ENCODE peak calls at places on chromosomes 6 and 20, in eight cellular contexts. M is GM10248, N is type B pancreatic cell, R is MM.1S, Q is glutamatergic neuron, C is stomach, X is adrenal gland, U is choroid plexus epithelial cell. J is an unnamed sample.

GRCh38 chr20:52913650-52914387 is 58.3 kb upstream of the TSHZ2 start:
- DNase-seq in M (no peak), N (no peak), R (no peak), Q (no peak), C (no peak), X (no peak), U (no peak), J (no peak)

GRCh38 chr6:3885262-3886036 is 36.3 kb downstream of the FAM50B start:
- DNase-seq in M (no peak), N (no peak), R (no peak), Q (no peak), C (no peak), X (no peak), U (no peak), J (no peak)

GRCh38 chr6:32982084-32982701 is 13.8 kb downstream of the BRD2 start:
- DNase-seq in M (no peak), N (no peak), R (no peak), Q (no peak), C (no peak), X (no peak), U (no peak), J (no peak)

GRCh38 chr6:22149081-22149480 is 147.8 kb downstream of the PRL start:
- DNase-seq in M (no peak), N (no peak), R (no peak), Q (no peak), C (no peak), X (no peak), U (no peak), J (no peak)

GRCh38 chr6:156102129-156102528 is 646.5 kb upstream of the NOX3 start:
- DNase-seq in M (no peak), N (no peak), R (no peak), Q (no peak), C (no peak), X (no peak), U (no peak), J (no peak)

GRCh38 chr6:104575536-104575935 is 284.2 kb downstream of the HACE1 start:
- DNase-seq in M (no peak), N (no peak), R (no peak), Q (no peak), C (no peak), X (no peak), U (no peak), J (no peak)

GRCh38 chr20:60078351-60079250 is 120.4 kb downstream of the CDH26 start:
- DNase-seq in M (no peak), N (no peak), R (no peak), Q (no peak), C (no peak), X (no peak), U (no peak), J (no peak)

GRCh38 chr6:163579880-163580295 is 165.4 kb downstream of the QKI start:
- DNase-seq in M (no peak), N (no peak), R (no peak), Q (no peak), C (no peak), X (no peak), U (peak), J (no peak)

GRCh38 chr6:82484737-82485650 is 121.4 kb downstream of the TPBG start:
- DNase-seq in M (no peak), N (no peak), R (no peak), Q (no peak), C (no peak), X (no peak), U (no peak), J (no peak)

GRCh38 chr6:156658186-156658585 is 119.0 kb upstream of the ARID1B start:
- DNase-seq in M (no peak), N (no peak), R (no peak), Q (no peak), C (no peak), X (peak), U (peak), J (no peak)

GRCh38 chr6:21045135-21045616 is 510.9 kb downstream of the CDKAL1 start:
- DNase-seq in M (no peak), N (no peak), R (no peak), Q (no peak), C (no peak), X (no peak), U (peak), J (no peak)

GRCh38 chr6:132765560-132765959 is 7.9 kb upstream of the VNN2 start:
- DNase-seq in M (no peak), N (no peak), R (no peak), Q (no peak), C (no peak), X (no peak), U (no peak), J (no peak)

GRCh38 chr6:679282-679681 is 13.7 kb downstream of the EXOC2 start:
- DNase-seq in M (no peak), N (no peak), R (no peak), Q (no peak), C (no peak), X (no peak), U (peak), J (no peak)

GRCh38 chr6:113178349-113178748 is 678.8 kb upstream of the MARCKS start:
- DNase-seq in M (no peak), N (no peak), R (no peak), Q (no peak), C (no peak), X (no peak), U (no peak), J (no peak)

GRCh38 chr20:48186915-48187314 is 401.6 kb upstream of the SULF2 start:
- DNase-seq in M (no peak), N (no peak), R (no peak), Q (no peak), C (no peak), X (no peak), U (no peak), J (no peak)

GRCh38 chr20:64069614-64070243 is 6.7 kb downstream of the TCEA2 start:
- DNase-seq in M (peak), N (no peak), R (peak), Q (peak), C (peak), X (no peak), U (peak), J (peak)

GRCh38 chr6:145214570-145214969 is 520.8 kb downstream of the EPM2A start:
- DNase-seq in M (no peak), N (no peak), R (peak), Q (no peak), C (no peak), X (peak), U (peak), J (peak)
- TF ChIP-seq CTCF in M (peak), N (peak), R (peak), Q (peak), C (no peak), X (peak), U (peak), J (peak)

GRCh38 chr6:161660666-161661571 is 387.1 kb upstream of the AGPAT4 start:
- DNase-seq in M (no peak), N (peak), R (no peak), Q (no peak), C (no peak), X (no peak), U (no peak), J (no peak)
- TF ChIP-seq CTCF in M (no peak), N (no peak), R (no peak), Q (no peak), C (no peak), X (no peak), U (no peak), J (no peak)

GRCh38 chr6:52820198-52820597 is 16.6 kb upstream of the GSTA1 start:
- DNase-seq in M (no peak), N (no peak), R (no peak), Q (no peak), C (no peak), X (no peak), U (peak), J (no peak)

DNA sequence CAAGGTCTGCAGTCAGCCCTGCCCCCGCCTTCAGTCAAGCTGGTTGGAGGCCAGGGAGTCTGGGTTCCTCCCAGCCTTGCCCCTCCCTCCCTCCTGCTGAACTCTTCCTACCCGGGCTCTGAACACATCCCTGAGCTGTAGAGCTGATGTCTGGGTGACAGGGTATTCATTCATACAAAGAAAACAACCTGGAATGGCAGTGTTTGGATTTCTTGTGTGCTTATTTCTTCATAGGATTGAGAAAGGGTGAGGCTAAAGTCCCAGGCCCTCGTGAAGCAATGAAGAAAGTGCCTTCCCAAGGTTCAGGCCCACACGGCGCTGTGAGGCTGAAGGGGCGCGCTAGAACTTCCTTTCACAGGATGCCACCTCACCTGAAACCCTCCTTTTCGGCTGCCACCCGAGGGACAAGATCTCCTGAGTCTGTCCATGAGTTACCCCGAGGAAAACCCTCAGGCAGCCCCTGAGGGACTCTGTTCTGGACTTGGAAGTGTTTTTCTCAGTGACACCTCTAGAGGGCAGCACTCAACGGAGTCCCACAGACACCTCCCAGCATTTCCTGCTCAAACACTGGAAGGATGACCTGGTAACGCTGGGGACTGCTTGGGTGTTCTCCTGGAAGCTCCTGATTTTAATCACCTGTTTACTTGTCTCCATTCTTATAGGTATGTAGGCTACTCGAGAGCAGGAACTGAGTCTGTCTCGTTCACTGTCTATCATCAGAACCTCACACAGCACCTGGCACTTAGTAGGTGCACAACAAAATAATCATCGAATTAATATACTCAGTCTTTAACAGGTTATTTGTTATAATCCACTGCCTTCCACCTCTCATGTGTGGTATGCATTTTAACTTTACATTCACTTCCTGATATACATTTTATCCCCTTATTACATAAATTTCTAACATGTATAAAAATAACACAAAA is 11.8 kb upstream of the GSTA1 start:
- DNase-seq in M (peak), N (no peak), R (peak), Q (peak), C (peak), X (peak), U (peak), J (peak)
- TF ChIP-seq CTCF in M (peak), N (peak), R (peak), Q (peak), C (no peak), X (peak), U (peak), J (peak)

DNA sequence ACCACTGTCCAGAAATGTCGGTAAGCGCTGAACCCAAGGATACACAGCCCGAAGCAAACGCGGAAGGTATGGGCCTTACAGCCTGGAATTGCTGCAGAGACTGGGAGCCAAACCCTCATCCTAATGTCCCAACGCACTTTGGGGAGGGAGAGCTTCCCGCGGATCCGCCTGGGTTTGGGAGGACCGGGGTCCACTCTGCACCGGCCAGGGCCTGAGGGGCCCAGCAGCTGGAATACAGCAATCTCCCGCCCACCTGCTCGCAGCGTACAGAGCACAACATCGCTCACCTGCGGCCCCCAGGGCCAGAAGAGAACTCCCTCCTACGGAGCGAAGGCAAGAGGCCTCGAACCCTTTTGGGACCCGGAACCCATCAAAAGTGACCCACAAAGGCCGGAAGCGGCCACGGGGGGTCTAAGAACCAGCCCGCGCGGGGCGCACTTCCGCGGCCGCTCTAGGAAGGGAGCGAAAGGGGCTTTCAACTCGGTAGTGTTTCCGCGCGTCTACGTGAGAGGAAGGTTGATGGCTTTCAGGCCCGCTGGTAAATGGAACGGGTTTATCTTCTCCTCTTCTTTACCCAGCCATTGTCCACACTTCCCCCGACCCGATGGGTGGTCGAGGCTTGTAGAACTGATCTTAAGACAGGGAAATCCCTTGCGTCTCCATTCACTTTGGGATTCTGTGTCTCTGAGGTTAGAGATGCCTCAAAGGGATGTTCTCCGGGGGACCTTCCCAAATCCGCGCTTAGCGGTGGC is at the start of gene ZSCAN12:
- DNase-seq in M (peak), N (peak), R (peak), Q (peak), C (peak), X (peak), U (peak), J (peak)
- TF ChIP-seq CTCF in M (peak), N (peak), R (peak), Q (peak), C (no peak), X (peak), U (peak), J (peak)

DNA sequence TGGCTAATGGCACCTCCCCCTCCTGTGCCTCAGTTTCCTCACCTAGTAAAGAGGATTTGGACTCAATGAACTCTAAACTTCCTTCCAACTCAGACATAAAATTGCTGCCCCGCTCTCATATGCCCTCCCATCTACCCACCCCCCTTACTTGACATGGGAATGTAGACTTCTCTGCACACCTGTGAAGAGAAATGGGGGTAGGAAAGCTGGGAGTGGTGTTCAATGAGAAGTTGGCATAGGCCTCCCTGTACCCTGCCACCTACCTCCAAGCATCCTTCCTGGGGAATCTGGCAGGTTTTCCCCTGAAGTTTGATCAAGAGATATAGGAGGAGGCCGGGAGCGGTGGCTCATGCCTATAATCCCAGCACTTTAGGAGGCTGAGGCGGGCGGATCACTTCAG is 3.9 kb upstream of the POU5F1 start:
- DNase-seq in M (no peak), N (no peak), R (no peak), Q (no peak), C (no peak), X (no peak), U (no peak), J (no peak)
- TF ChIP-seq CTCF in M (no peak), N (no peak), R (no peak), Q (no peak), C (no peak), X (no peak), U (no peak), J (no peak)

GRCh38 chr6:8628063-8628462 is 192.7 kb upstream of the SLC35B3 start:
- DNase-seq in M (no peak), N (no peak), R (no peak), Q (no peak), C (no peak), X (no peak), U (peak), J (no peak)

GRCh38 chr6:8623441-8623840 is 188.1 kb upstream of the SLC35B3 start:
- DNase-seq in M (no peak), N (no peak), R (no peak), Q (no peak), C (no peak), X (no peak), U (no peak), J (no peak)

GRCh38 chr6:8627085-8627861 is 191.9 kb upstream of the SLC35B3 start:
- DNase-seq in M (peak), N (no peak), R (no peak), Q (no peak), C (no peak), X (no peak), U (peak), J (no peak)
- TF ChIP-seq CTCF in M (no peak), N (no peak), R (no peak), Q (no peak), C (no peak), X (no peak), U (no peak), J (no peak)

GRCh38 chr6:90222724-90223198 is 73.9 kb downstream of the BACH2 start:
- DNase-seq in M (no peak), N (no peak), R (no peak), Q (no peak), C (no peak), X (no peak), U (no peak), J (no peak)

GRCh38 chr6:90219168-90219985 is 77.3 kb downstream of the BACH2 start:
- DNase-seq in M (no peak), N (no peak), R (peak), Q (peak), C (no peak), X (peak), U (peak), J (peak)

GRCh38 chr6:90220273-90220672 is 76.4 kb downstream of the BACH2 start:
- DNase-seq in M (no peak), N (no peak), R (no peak), Q (no peak), C (no peak), X (no peak), U (no peak), J (no peak)

GRCh38 chr6:90222008-90222407 is 74.6 kb downstream of the BACH2 start:
- DNase-seq in M (no peak), N (no peak), R (no peak), Q (no peak), C (no peak), X (no peak), U (no peak), J (no peak)

GRCh38 chr6:90221403-90221802 is 75.2 kb downstream of the BACH2 start:
- DNase-seq in M (no peak), N (no peak), R (no peak), Q (no peak), C (no peak), X (no peak), U (no peak), J (no peak)
- TF ChIP-seq CTCF in M (no peak), N (no peak), R (no peak), Q (no peak), C (no peak), X (no peak), U (no peak), J (no peak)

GRCh38 chr6:154672086-154672485 is 61.1 kb upstream of the SCAF8 start:
- DNase-seq in M (no peak), N (no peak), R (no peak), Q (no peak), C (no peak), X (no peak), U (no peak), J (no peak)
- TF ChIP-seq CTCF in M (no peak), N (no peak), R (no peak), Q (no peak), C (no peak), X (no peak), U (no peak), J (no peak)

GRCh38 chr20:19019734-19020364 is 192.6 kb upstream of the SLC24A3 start:
- DNase-seq in M (no peak), N (no peak), R (no peak), Q (no peak), C (no peak), X (no peak), U (no peak), J (no peak)
- TF ChIP-seq CTCF in M (no peak), N (no peak), R (no peak), Q (no peak), C (no peak), X (no peak), U (no peak), J (no peak)